ENCODE peak calls at places on chromosomes 2 and 18, in six cellular contexts. G is OCI-LY7, S is PC-3, Q is MM.1S, L is SK-N-SH, U is hepatocyte. H is an unnamed sample. For H3K9me2, the result is how much of the 10 kb centered on the place peaks cover.

GRCh38 chr18:27685807-27686412 is 491.0 kb downstream of the CDH2 start:
- DNase-seq in G (peak), S (peak), Q (peak), L (peak), U (peak), H (peak)

GRCh38 chr2:239648607-239649006 is 247.8 kb upstream of the HDAC4 start:
- DNase-seq in G (no peak), S (no peak), Q (no peak), L (no peak), U (no peak), H (no peak)

GRCh38 chr18:12989397-12990127 is 1.6 kb upstream of the CEP192 start:
- DNase-seq in G (no peak), S (no peak), Q (no peak), L (no peak), U (no peak), H (no peak)

GRCh38 chr2:145185696-145186095 is 665.8 kb upstream of the ZEB2 start:
- DNase-seq in G (no peak), S (peak), Q (peak), L (no peak), U (no peak), H (peak)

GRCh38 chr2:113920996-113921395 is 31.1 kb downstream of the ACTR3 start:
- DNase-seq in G (no peak), S (no peak), Q (no peak), L (no peak), U (no peak), H (peak)

GRCh38 chr2:120395686-120396518 is 50.0 kb downstream of the INHBB start:
- DNase-seq in G (no peak), S (peak), Q (no peak), L (peak), U (peak), H (no peak)

GRCh38 chr2:157936464-157936863 is 60.3 kb upstream of the ACVR1 start:
- DNase-seq in G (no peak), S (peak), Q (no peak), L (no peak), U (no peak), H (peak)

GRCh38 chr2:54310314-54310713 is 54.3 kb upstream of the TSPYL6 start:
- DNase-seq in G (no peak), S (peak), Q (no peak), L (no peak), U (no peak), H (peak)

GRCh38 chr2:14951569-14952285 is 319.2 kb downstream of the LRATD1 start:
- DNase-seq in G (no peak), S (peak), Q (no peak), L (no peak), U (no peak), H (no peak)

GRCh38 chr18:22846697-22847096 is 86.4 kb upstream of the RBBP8 start:
- DNase-seq in G (no peak), S (no peak), Q (no peak), L (peak), U (no peak), H (no peak)

GRCh38 chr2:100365434-100365833 is 43.1 kb upstream of the LONRF2 start:
- DNase-seq in G (no peak), S (peak), Q (no peak), L (no peak), U (peak), H (peak)

GRCh38 chr2:224885836-224886547 is 156.3 kb downstream of the DOCK10 start:
- DNase-seq in G (no peak), S (peak), Q (no peak), L (no peak), U (no peak), H (peak)

GRCh38 chr18:2139676-2140075 is 431.6 kb downstream of the METTL4 start:
- DNase-seq in G (no peak), S (peak), Q (no peak), L (no peak), U (no peak), H (peak)

GRCh38 chr18:9092665-9093064 is 9.8 kb upstream of the NDUFV2 start:
- DNase-seq in G (no peak), S (peak), Q (no peak), L (no peak), U (peak), H (no peak)

GRCh38 chr2:239108459-239108858 is 260.6 kb downstream of the TWIST2 start:
- DNase-seq in G (no peak), S (no peak), Q (no peak), L (no peak), U (no peak), H (no peak)

GRCh38 chr18:39998332-39998731 is 1956.7 kb upstream of the PIK3C3 start:
- DNase-seq in G (no peak), S (no peak), Q (no peak), L (no peak), U (no peak), H (no peak)

GRCh38 chr2:25198209-25198525 is 29.8 kb upstream of the POMC start:
- DNase-seq in G (no peak), S (no peak), Q (no peak), L (no peak), U (no peak), H (no peak)

GRCh38 chr2:212815453-212815852 is 276.9 kb upstream of the ERBB4 start:
- DNase-seq in G (no peak), S (no peak), Q (no peak), L (no peak), U (no peak), H (no peak)

GRCh38 chr2:156211318-156211717 is 121.2 kb downstream of the NR4A2 start:
- DNase-seq in G (no peak), S (peak), Q (no peak), L (no peak), U (no peak), H (no peak)

GRCh38 chr2:173676647-173677046 is 288.5 kb downstream of the SP3 start:
- DNase-seq in G (no peak), S (peak), Q (no peak), L (no peak), U (no peak), H (no peak)

GRCh38 chr2:208064220-208064951 is 39.1 kb upstream of the PLEKHM3 start:
- DNase-seq in G (no peak), S (peak), Q (no peak), L (no peak), U (no peak), H (peak)

GRCh38 chr18:7415081-7415894 is 151.8 kb upstream of the PTPRM start:
- DNase-seq in G (no peak), S (no peak), Q (peak), L (no peak), U (peak), H (no peak)

GRCh38 chr2:35538796-35539195 is 816.8 kb upstream of the CRIM1 start:
- DNase-seq in G (no peak), S (no peak), Q (no peak), L (no peak), U (no peak), H (no peak)

GRCh38 chr2:171813729-171814128 is 80.3 kb downstream of the SLC25A12 start:
- DNase-seq in G (no peak), S (no peak), Q (no peak), L (no peak), U (no peak), H (no peak)

GRCh38 chr2:56244911-56245530 is 61.2 kb downstream of the CCDC85A start:
- DNase-seq in G (no peak), S (no peak), Q (no peak), L (no peak), U (peak), H (peak)

GRCh38 chr18:78984941-78985784 is 5.5 kb downstream of the SALL3 start:
- DNase-seq in G (peak), S (peak), Q (no peak), L (no peak), U (no peak), H (no peak)

GRCh38 chr2:230068658-230069080 is at the start of gene SLC16A14:
- DNase-seq in G (peak), S (peak), Q (peak), L (peak), U (peak), H (peak)

GRCh38 chr2:158637357-158637756 is 157.8 kb upstream of the DAPL1 start:
- DNase-seq in G (no peak), S (no peak), Q (no peak), L (no peak), U (no peak), H (no peak)

GRCh38 chr2:2681611-2682295 is 350.7 kb upstream of the MYT1L start:
- DNase-seq in G (no peak), S (no peak), Q (no peak), L (no peak), U (peak), H (no peak)
- H2AFZ ChIP-seq in G (no peak), S (no peak), Q (no peak), L (no peak), U (no peak), H (no peak)

GRCh38 chr2:7988440-7988839 is 693.4 kb upstream of the ID2 start:
- DNase-seq in G (no peak), S (peak), Q (no peak), L (no peak), U (no peak), H (no peak)

GRCh38 chr2:7986431-7986830 is 695.4 kb upstream of the ID2 start:
- DNase-seq in G (no peak), S (no peak), Q (no peak), L (no peak), U (no peak), H (no peak)

GRCh38 chr2:7989823-7990222 is 692.0 kb upstream of the ID2 start:
- DNase-seq in G (no peak), S (no peak), Q (no peak), L (no peak), U (no peak), H (no peak)

GRCh38 chr2:7984693-7985353 is 697.0 kb upstream of the ID2 start:
- DNase-seq in G (no peak), S (no peak), Q (no peak), L (no peak), U (no peak), H (no peak)

DNA sequence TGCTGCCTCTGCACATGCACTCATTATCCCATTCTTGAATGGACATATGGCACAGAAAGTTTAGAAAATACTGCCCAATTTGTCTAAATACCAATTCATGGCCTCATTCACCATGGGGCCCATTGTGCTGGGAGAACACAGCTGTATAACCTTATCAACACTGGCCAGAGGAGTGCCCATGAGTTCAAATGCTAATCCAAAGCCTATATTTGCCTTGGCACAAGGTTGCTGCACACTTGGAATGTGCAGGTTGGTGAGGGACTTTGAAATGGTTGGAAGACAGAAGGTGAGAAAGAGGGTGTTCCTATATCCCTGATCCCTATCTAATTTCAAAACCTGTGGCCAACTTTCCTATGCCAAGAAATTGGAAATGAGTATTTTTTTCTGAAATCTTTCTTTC is 693.9 kb upstream of the ID2 start:
- DNase-seq in G (no peak), S (no peak), Q (no peak), L (no peak), U (no peak), H (no peak)
- H3K9me2 ChIP-seq in G (under half), S (under half), Q (under half), L (under half), U (under half), H (under half)

DNA sequence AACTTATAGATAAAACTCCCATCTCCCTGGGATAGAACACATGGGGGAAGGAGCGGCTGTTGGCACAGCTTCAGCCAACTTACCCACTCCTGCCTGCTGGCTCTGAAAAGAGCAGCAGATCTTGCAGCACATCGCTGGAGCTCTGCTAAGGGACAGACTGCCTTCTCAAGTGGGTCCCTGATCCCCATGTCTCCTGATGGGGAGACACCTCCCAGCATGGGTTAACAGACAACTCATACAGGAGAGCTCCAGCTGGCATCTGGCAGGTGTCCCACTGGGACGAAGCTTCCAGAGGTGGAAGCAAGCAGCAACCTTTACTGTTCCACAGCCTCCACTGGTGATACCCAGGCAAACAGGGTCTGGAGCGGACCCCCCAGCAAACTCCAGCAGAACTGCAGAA is 673.3 kb downstream of the NRXN1 start:
- DNase-seq in G (no peak), S (no peak), Q (no peak), L (no peak), U (no peak), H (no peak)
- H2AFZ ChIP-seq in G (no peak), S (no peak), Q (no peak), L (no peak), U (no peak), H (no peak)

GRCh38 chr2:128640166-128640846 is 321.6 kb upstream of the HS6ST1 start:
- DNase-seq in G (no peak), S (no peak), Q (no peak), L (no peak), U (no peak), H (peak)
- H3K9me2 ChIP-seq in G (under half), S (under half), Q (under half), L (under half), U (under half), H (under half)

DNA sequence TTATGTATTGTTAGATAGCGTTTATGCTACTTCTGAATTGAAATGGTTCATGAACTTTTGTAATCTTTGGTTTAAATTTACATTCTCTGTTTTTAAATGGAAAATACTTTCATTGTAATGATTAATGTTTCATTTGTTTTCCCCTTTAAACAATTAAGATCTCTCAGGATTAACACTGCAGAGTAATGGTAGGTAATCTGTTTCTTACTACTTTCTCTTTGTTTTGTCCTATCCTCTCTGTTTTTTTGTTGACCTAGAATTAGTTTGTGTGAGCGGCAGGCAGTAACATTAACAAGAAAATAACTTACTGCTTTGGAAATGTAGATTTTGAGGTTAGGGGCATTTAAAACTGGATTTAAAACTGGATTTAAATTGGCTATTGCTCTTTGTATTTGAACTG is 19.1 kb downstream of the SMAD4 start:
- DNase-seq in G (no peak), S (no peak), Q (no peak), L (no peak), U (no peak), H (no peak)
- H2AFZ ChIP-seq in G (no peak), S (no peak), Q (no peak), L (no peak), U (no peak), H (no peak)

H was measured in GM23248.